ENCODE peak calls at places on chromosomes 5 and 9, in ten cellular contexts. One of them, this sample, is unnamed.

GRCh38 chr5:89268460-89268859 is 385.5 kb upstream of the MEF2C start:
- DNase-seq in kidney epithelial cell: no peak
- DNase-seq in heart right ventricle: no peak
- DNase-seq in fibroblast of pulmonary artery: no peak
- DNase-seq in PC-9: peak; percentile 16
- DNase-seq in body of pancreas: no peak
- DNase-seq in gastrocnemius medialis: no peak
- DNase-seq in HCT116: no peak
- DNase-seq in GM23338: no peak
- DNase-seq in mammary epithelial cell: no peak
- DNase-seq in this sample: peak; percentile 64

GRCh38 chr5:132370241-132370820 is 821 bp downstream of the SLC22A5 start:
- DNase-seq in mammary epithelial cell: no peak
- DNase-seq in body of pancreas: peak; percentile 25
- DNase-seq in kidney epithelial cell: no peak
- DNase-seq in fibroblast of pulmonary artery: no peak
- DNase-seq in heart right ventricle: no peak
- DNase-seq in GM23338: peak; percentile 21
- DNase-seq in HCT116: no peak
- DNase-seq in gastrocnemius medialis: peak; percentile 35
- DNase-seq in PC-9: no peak
- DNase-seq in this sample: no peak

GRCh38 chr9:114216081-114216480 is 60.7 kb downstream of the COL27A1 start:
- DNase-seq in heart right ventricle: peak; percentile 61
- DNase-seq in body of pancreas: peak; percentile 87
- DNase-seq in GM23338: no peak
- DNase-seq in mammary epithelial cell: no peak
- DNase-seq in PC-9: peak; percentile 27
- DNase-seq in HCT116: no peak
- DNase-seq in gastrocnemius medialis: peak; percentile 41
- DNase-seq in kidney epithelial cell: no peak
- DNase-seq in fibroblast of pulmonary artery: peak; percentile 75
- DNase-seq in this sample: no peak

GRCh38 chr5:84673785-84674184 is 289.1 kb upstream of the EDIL3 start:
- DNase-seq in PC-9: no peak
- DNase-seq in HCT116: no peak
- DNase-seq in fibroblast of pulmonary artery: no peak
- DNase-seq in kidney epithelial cell: no peak
- DNase-seq in heart right ventricle: no peak
- DNase-seq in body of pancreas: no peak
- DNase-seq in mammary epithelial cell: no peak
- DNase-seq in gastrocnemius medialis: no peak
- DNase-seq in GM23338: no peak
- DNase-seq in this sample: no peak

GRCh38 chr9:120436937-120437592 is 142.9 kb downstream of the CDK5RAP2 start:
- DNase-seq in fibroblast of pulmonary artery: peak; percentile 23
- DNase-seq in HCT116: no peak
- DNase-seq in heart right ventricle: no peak
- DNase-seq in gastrocnemius medialis: no peak
- DNase-seq in GM23338: no peak
- DNase-seq in mammary epithelial cell: no peak
- DNase-seq in body of pancreas: no peak
- DNase-seq in PC-9: no peak
- DNase-seq in kidney epithelial cell: no peak
- DNase-seq in this sample: no peak

GRCh38 chr9:111661802-111662491 is 542 bp downstream of the GNG10 start:
- DNase-seq in HCT116: no peak
- DNase-seq in body of pancreas: peak; percentile 22
- DNase-seq in PC-9: peak; percentile 47
- DNase-seq in mammary epithelial cell: peak; percentile 32
- DNase-seq in kidney epithelial cell: no peak
- DNase-seq in gastrocnemius medialis: peak; percentile 12
- DNase-seq in GM23338: peak; percentile 75
- DNase-seq in fibroblast of pulmonary artery: peak; percentile 32
- DNase-seq in heart right ventricle: peak; percentile 25
- DNase-seq in this sample: peak; percentile 21

GRCh38 chr5:145906401-145906800 is 30.0 kb upstream of the SH3RF2 start:
- DNase-seq in mammary epithelial cell: no peak
- DNase-seq in GM23338: no peak
- DNase-seq in kidney epithelial cell: no peak
- DNase-seq in HCT116: no peak
- DNase-seq in gastrocnemius medialis: no peak
- DNase-seq in PC-9: no peak
- DNase-seq in body of pancreas: no peak
- DNase-seq in heart right ventricle: no peak
- DNase-seq in fibroblast of pulmonary artery: no peak
- DNase-seq in this sample: no peak

GRCh38 chr5:21723500-21723899 is 1129.6 kb downstream of the CDH12 start:
- DNase-seq in gastrocnemius medialis: no peak
- DNase-seq in fibroblast of pulmonary artery: no peak
- DNase-seq in mammary epithelial cell: no peak
- DNase-seq in HCT116: no peak
- DNase-seq in PC-9: no peak
- DNase-seq in heart right ventricle: no peak
- DNase-seq in kidney epithelial cell: no peak
- DNase-seq in GM23338: peak; percentile 8
- DNase-seq in body of pancreas: no peak
- DNase-seq in this sample: no peak

GRCh38 chr9:131656356-131657030 is 83.4 kb downstream of the RAPGEF1 start:
- DNase-seq in fibroblast of pulmonary artery: no peak
- DNase-seq in kidney epithelial cell: no peak
- DNase-seq in mammary epithelial cell: no peak
- DNase-seq in gastrocnemius medialis: peak; percentile 81
- DNase-seq in heart right ventricle: peak; percentile 66
- DNase-seq in PC-9: no peak
- DNase-seq in HCT116: no peak
- DNase-seq in GM23338: no peak
- DNase-seq in body of pancreas: peak; percentile 45
- DNase-seq in this sample: peak; percentile 87

GRCh38 chr5:95712347-95712958 is 18.7 kb upstream of the RHOBTB3 start:
- DNase-seq in mammary epithelial cell: peak; percentile 91
- DNase-seq in HCT116: peak; percentile 97
- DNase-seq in PC-9: peak; percentile 86
- DNase-seq in gastrocnemius medialis: peak; percentile 50
- DNase-seq in fibroblast of pulmonary artery: peak; percentile 77
- DNase-seq in GM23338: peak; percentile 38
- DNase-seq in heart right ventricle: no peak
- DNase-seq in kidney epithelial cell: peak; percentile 97
- DNase-seq in body of pancreas: no peak
- DNase-seq in this sample: peak; percentile 96

GRCh38 chr9:131613921-131614320 is 68.6 kb downstream of the PRRT1B start:
- DNase-seq in kidney epithelial cell: no peak
- DNase-seq in PC-9: no peak
- DNase-seq in mammary epithelial cell: no peak
- DNase-seq in fibroblast of pulmonary artery: no peak
- DNase-seq in body of pancreas: no peak
- DNase-seq in HCT116: no peak
- DNase-seq in GM23338: no peak
- DNase-seq in gastrocnemius medialis: no peak
- DNase-seq in heart right ventricle: no peak
- DNase-seq in this sample: no peak

GRCh38 chr5:103904651-103905050 is 342.1 kb upstream of the NUDT12 start:
- DNase-seq in PC-9: no peak
- DNase-seq in body of pancreas: no peak
- DNase-seq in fibroblast of pulmonary artery: no peak
- DNase-seq in GM23338: no peak
- DNase-seq in kidney epithelial cell: no peak
- DNase-seq in mammary epithelial cell: no peak
- DNase-seq in heart right ventricle: no peak
- DNase-seq in HCT116: no peak
- DNase-seq in gastrocnemius medialis: no peak
- DNase-seq in this sample: no peak

DNA sequence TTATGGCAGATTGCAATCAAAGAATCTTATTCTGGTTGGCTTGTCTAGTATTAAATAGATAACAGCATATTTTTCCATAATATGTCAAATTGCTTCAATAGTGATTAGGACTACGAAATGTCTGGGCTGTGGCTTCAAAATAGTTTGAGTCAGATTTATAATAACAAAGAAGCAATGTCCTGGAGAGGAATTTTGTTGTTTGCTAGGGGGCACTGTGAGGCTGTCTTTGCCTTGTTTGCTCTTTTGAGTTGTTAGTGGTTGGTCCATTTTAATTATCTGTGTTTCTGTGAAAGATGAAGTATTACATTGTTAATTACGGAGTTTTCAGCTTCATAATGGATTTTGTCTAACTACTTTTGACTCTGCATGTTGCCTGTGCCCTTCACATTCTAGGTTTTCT is 713.6 kb downstream of the TLE4 start:
- DNase-seq in HCT116: no peak
- DNase-seq in PC-9: no peak
- DNase-seq in mammary epithelial cell: peak; percentile 13
- DNase-seq in kidney epithelial cell: no peak
- DNase-seq in body of pancreas: no peak
- DNase-seq in gastrocnemius medialis: no peak
- DNase-seq in heart right ventricle: no peak
- DNase-seq in fibroblast of pulmonary artery: peak; percentile 3
- DNase-seq in GM23338: peak; percentile 67
- DNase-seq in this sample: peak; percentile 28
- TF ChIP-seq CTCF in HCT116: no peak
- TF ChIP-seq CTCF in PC-9: peak; percentile 40
- TF ChIP-seq CTCF in mammary epithelial cell: peak; percentile 23
- TF ChIP-seq CTCF in kidney epithelial cell: peak; percentile 23
- TF ChIP-seq CTCF in body of pancreas: no peak
- TF ChIP-seq CTCF in gastrocnemius medialis: no peak
- TF ChIP-seq CTCF in heart right ventricle: no peak
- TF ChIP-seq CTCF in fibroblast of pulmonary artery: peak; percentile 2
- TF ChIP-seq CTCF in GM23338: peak; percentile 67
- TF ChIP-seq CTCF in this sample: peak; percentile 33

DNA sequence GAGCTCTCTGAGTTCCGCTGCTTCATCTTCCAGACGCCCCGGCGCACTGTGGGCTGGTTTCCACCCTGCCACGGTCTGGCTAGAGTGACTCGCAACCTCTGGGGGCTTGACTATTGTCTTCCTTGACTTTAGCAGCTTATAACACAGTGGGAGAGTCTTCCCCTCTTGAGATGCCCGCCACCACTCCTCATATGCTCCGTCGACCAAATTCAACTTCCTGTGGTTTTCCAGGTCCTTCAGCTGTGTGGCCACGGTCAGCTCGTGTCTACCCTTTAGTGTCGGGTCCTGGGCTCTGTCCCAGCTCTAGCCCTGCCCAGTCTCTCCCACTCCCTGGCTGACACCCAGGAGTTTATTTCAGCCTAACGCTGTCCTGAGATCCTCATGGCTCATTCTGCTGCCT is 28.2 kb upstream of the NCS1 start:
- DNase-seq in kidney epithelial cell: no peak
- DNase-seq in fibroblast of pulmonary artery: peak; percentile 57
- DNase-seq in heart right ventricle: peak; percentile 57
- DNase-seq in PC-9: no peak
- DNase-seq in gastrocnemius medialis: no peak
- DNase-seq in HCT116: no peak
- DNase-seq in mammary epithelial cell: no peak
- DNase-seq in body of pancreas: no peak
- DNase-seq in GM23338: no peak
- DNase-seq in this sample: no peak
- H3K4me3 ChIP-seq in kidney epithelial cell: no peak overlapping the region
- H3K4me3 ChIP-seq in fibroblast of pulmonary artery: no peak overlapping the region
- H3K4me3 ChIP-seq in heart right ventricle: no peak overlapping the region
- H3K4me3 ChIP-seq in PC-9: no peak overlapping the region
- H3K4me3 ChIP-seq in gastrocnemius medialis: no peak overlapping the region
- H3K4me3 ChIP-seq in HCT116: no peak overlapping the region
- H3K4me3 ChIP-seq in mammary epithelial cell: no peak overlapping the region
- H3K4me3 ChIP-seq in body of pancreas: no peak overlapping the region
- H3K4me3 ChIP-seq in GM23338: no peak overlapping the region
- H3K4me3 ChIP-seq in this sample: no peak overlapping the region

DNA sequence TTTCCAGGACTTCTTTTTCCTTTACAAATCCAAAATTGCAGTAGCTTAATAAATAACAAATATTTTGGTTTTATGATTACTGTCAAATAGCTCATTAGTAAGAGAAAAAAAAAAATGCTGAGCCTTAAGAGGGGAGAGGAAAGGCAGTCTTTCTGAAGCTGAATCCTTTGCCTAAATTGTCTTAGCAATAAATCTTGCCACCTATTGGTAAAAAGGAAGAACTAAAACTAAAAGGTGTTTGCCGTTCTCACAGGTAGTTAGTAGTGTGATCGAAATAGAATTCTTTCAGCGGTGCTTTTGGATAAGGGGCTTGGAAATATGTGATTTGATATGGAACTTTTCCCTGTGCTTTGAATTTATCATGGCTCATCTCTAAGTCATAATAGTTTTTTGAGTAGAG is 31.2 kb downstream of the PIK3R1 start:
- DNase-seq in PC-9: no peak
- DNase-seq in HCT116: no peak
- DNase-seq in kidney epithelial cell: no peak
- DNase-seq in body of pancreas: no peak
- DNase-seq in GM23338: peak; percentile 63
- DNase-seq in gastrocnemius medialis: no peak
- DNase-seq in fibroblast of pulmonary artery: no peak
- DNase-seq in mammary epithelial cell: no peak
- DNase-seq in heart right ventricle: no peak
- DNase-seq in this sample: peak; percentile 21
- TF ChIP-seq CTCF in PC-9: peak; percentile 31
- TF ChIP-seq CTCF in HCT116: peak; percentile 5
- TF ChIP-seq CTCF in kidney epithelial cell: no peak
- TF ChIP-seq CTCF in body of pancreas: peak; percentile 11
- TF ChIP-seq CTCF in GM23338: peak; percentile 63
- TF ChIP-seq CTCF in gastrocnemius medialis: no peak
- TF ChIP-seq CTCF in fibroblast of pulmonary artery: peak; percentile 4
- TF ChIP-seq CTCF in mammary epithelial cell: peak; percentile 13
- TF ChIP-seq CTCF in heart right ventricle: peak; percentile 22
- TF ChIP-seq CTCF in this sample: peak; percentile 22

GRCh38 chr5:56815657-56816545 is 552 bp downstream of the MAP3K1 start:
- DNase-seq in heart right ventricle: peak; percentile 30
- DNase-seq in mammary epithelial cell: peak; percentile 31
- DNase-seq in PC-9: peak; percentile 21
- DNase-seq in gastrocnemius medialis: peak; percentile 25
- DNase-seq in body of pancreas: peak; percentile 54
- DNase-seq in HCT116: no peak
- DNase-seq in fibroblast of pulmonary artery: peak; percentile 42
- DNase-seq in GM23338: peak; percentile 46
- DNase-seq in kidney epithelial cell: no peak
- DNase-seq in this sample: peak; percentile 62

GRCh38 chr5:56818409-56819026 is 3.2 kb downstream of the MAP3K1 start:
- DNase-seq in mammary epithelial cell: peak; percentile 26
- DNase-seq in HCT116: no peak
- DNase-seq in heart right ventricle: no peak
- DNase-seq in kidney epithelial cell: no peak
- DNase-seq in gastrocnemius medialis: no peak
- DNase-seq in PC-9: no peak
- DNase-seq in body of pancreas: no peak
- DNase-seq in fibroblast of pulmonary artery: peak; percentile 61
- DNase-seq in GM23338: peak; percentile 21
- DNase-seq in this sample: no peak

GRCh38 chr5:56814963-56815656 is at the start of gene MAP3K1:
- DNase-seq in gastrocnemius medialis: peak; percentile 55
- DNase-seq in PC-9: peak; percentile 93
- DNase-seq in mammary epithelial cell: peak; percentile 80
- DNase-seq in body of pancreas: peak; percentile 95
- DNase-seq in heart right ventricle: peak; percentile 72
- DNase-seq in fibroblast of pulmonary artery: peak; percentile 74
- DNase-seq in kidney epithelial cell: no peak
- DNase-seq in HCT116: no peak
- DNase-seq in GM23338: peak; percentile 69
- DNase-seq in this sample: peak; percentile 82

GRCh38 chr5:56817306-56817986 is 2.1 kb downstream of the MAP3K1 start:
- DNase-seq in body of pancreas: no peak
- DNase-seq in kidney epithelial cell: no peak
- DNase-seq in PC-9: no peak
- DNase-seq in GM23338: no peak
- DNase-seq in fibroblast of pulmonary artery: no peak
- DNase-seq in mammary epithelial cell: peak; percentile 14
- DNase-seq in HCT116: no peak
- DNase-seq in gastrocnemius medialis: no peak
- DNase-seq in heart right ventricle: no peak
- DNase-seq in this sample: no peak

GRCh38 chr5:56816546-56817081 is 1.3 kb downstream of the MAP3K1 start:
- DNase-seq in heart right ventricle: peak; percentile 50
- DNase-seq in HCT116: no peak
- DNase-seq in kidney epithelial cell: no peak
- DNase-seq in body of pancreas: peak; percentile 61
- DNase-seq in fibroblast of pulmonary artery: peak; percentile 49
- DNase-seq in GM23338: peak; percentile 89
- DNase-seq in mammary epithelial cell: peak; percentile 70
- DNase-seq in gastrocnemius medialis: peak; percentile 24
- DNase-seq in PC-9: peak; percentile 44
- DNase-seq in this sample: peak; percentile 70
- H3K4me3 ChIP-seq in heart right ventricle: peak overlapping the region; percentile 94
- H3K4me3 ChIP-seq in HCT116: peak overlapping the region; percentile 61
- H3K4me3 ChIP-seq in kidney epithelial cell: peak overlapping the region; percentile 93
- H3K4me3 ChIP-seq in body of pancreas: peak overlapping the region; percentile 90
- H3K4me3 ChIP-seq in fibroblast of pulmonary artery: peak overlapping the region; percentile 74
- H3K4me3 ChIP-seq in GM23338: peak overlapping the region; percentile 91
- H3K4me3 ChIP-seq in mammary epithelial cell: peak overlapping the region; percentile 80
- H3K4me3 ChIP-seq in gastrocnemius medialis: peak overlapping the region; percentile 77
- H3K4me3 ChIP-seq in PC-9: peak overlapping the region; percentile 74
- H3K4me3 ChIP-seq in this sample: peak overlapping the region; percentile 86